ENCODE peak calls at places on chromosomes 5 and 9, in seven cellular contexts. R, T, D, C, Y, L and H are unnamed samples.
A peak's percentile ranks its signal among the peaks of the same experiment; 100 is the strongest.

GRCh38 chr9:137786511-137786920 is 91.1 kb upstream of the CACNA1B start:
- DNase-seq in Y (no peak), C (no peak), T (no peak), L (no peak), R (no peak), D (no peak), H (no peak)

GRCh38 chr5:72848474-72849428 is 32.3 kb downstream of the TNPO1 start:
- DNase-seq in Y (peak; percentile 48), D (peak; percentile 91), R (peak; percentile 71), T (peak; percentile 45), C (peak; percentile 74), L (no peak), H (peak; percentile 51)

GRCh38 chr5:175467983-175468698 is 10.2 kb upstream of the SFXN1 start:
- DNase-seq in R (no peak), L (no peak), Y (no peak), C (no peak), D (no peak), T (no peak), H (no peak)

GRCh38 chr5:12292610-12293204 is 388.5 kb upstream of the CTNND2 start:
- DNase-seq in R (no peak), Y (no peak), T (peak; percentile 6), D (no peak), C (no peak), L (no peak), H (no peak)

GRCh38 chr5:171226096-171226495 is 83.0 kb upstream of the TLX3 start:
- DNase-seq in C (no peak), Y (no peak), D (no peak), R (no peak), T (no peak), L (no peak), H (no peak)

GRCh38 chr9:14924821-14925220 is 14.6 kb upstream of the FREM1 start:
- DNase-seq in L (no peak), Y (no peak), T (peak; percentile 1), R (no peak), D (no peak), C (no peak), H (peak; percentile 71)

GRCh38 chr5:109388407-109388806 is 21.4 kb downstream of the PJA2 start:
- DNase-seq in L (no peak), R (no peak), C (no peak), T (no peak), Y (no peak), D (no peak), H (no peak)

GRCh38 chr9:134863941-134864820 is 16.4 kb upstream of the FCN2 start:
- DNase-seq in D (peak; percentile 75), C (no peak), T (no peak), L (no peak), Y (no peak), R (no peak), H (peak; percentile 81)

GRCh38 chr5:102807878-102808502 is 52.9 kb downstream of the PAM start:
- DNase-seq in C (no peak), L (no peak), R (no peak), T (no peak), D (no peak), Y (no peak), H (no peak)

GRCh38 chr9:130172161-130172857 is at the start of gene NCS1:
- DNase-seq in Y (peak; percentile 76), L (no peak), T (peak; percentile 51), R (peak; percentile 76), D (no peak), C (peak; percentile 73), H (peak; percentile 86)

GRCh38 chr5:16864566-16864965 is 71.5 kb downstream of the MYO10 start:
- DNase-seq in D (no peak), T (no peak), R (no peak), L (no peak), Y (no peak), C (no peak), H (no peak)

GRCh38 chr9:117936185-117936758 is 232.1 kb downstream of the TLR4 start:
- DNase-seq in T (no peak), C (no peak), D (no peak), Y (no peak), L (no peak), R (no peak), H (no peak)

GRCh38 chr5:107415762-107416161 is 255.0 kb downstream of the EFNA5 start:
- DNase-seq in D (no peak), L (no peak), C (no peak), T (no peak), R (no peak), Y (no peak), H (no peak)

GRCh38 chr9:19229725-19230355 is 653 bp upstream of the DENND4C start:
- DNase-seq in D (peak; percentile 94), C (peak; percentile 87), Y (no peak), R (peak; percentile 90), T (no peak), L (peak; percentile 53), H (peak; percentile 68)

GRCh38 chr5:29077451-29077850 is 2039.1 kb upstream of the CDH9 start:
- DNase-seq in R (no peak), C (no peak), L (no peak), Y (no peak), D (no peak), T (peak; percentile 1), H (peak; percentile 55)

GRCh38 chr5:21810737-21811316 is 1042.3 kb downstream of the CDH12 start:
- DNase-seq in R (no peak), L (no peak), D (no peak), Y (no peak), T (peak; percentile 5), C (no peak), H (no peak)

GRCh38 chr9:113542741-113543140 is 79.2 kb downstream of the RGS3 start:
- DNase-seq in Y (no peak), L (no peak), T (no peak), C (no peak), D (peak; percentile 77), R (no peak), H (no peak)

GRCh38 chr5:126831175-126831574 is 54.2 kb downstream of the LMNB1 start:
- DNase-seq in L (no peak), T (no peak), R (no peak), D (no peak), C (no peak), Y (no peak), H (no peak)

GRCh38 chr5:170601608-170602007 is 97.8 kb downstream of the KCNIP1 start:
- DNase-seq in C (no peak), L (no peak), T (no peak), D (no peak), Y (no peak), R (no peak), H (no peak)

GRCh38 chr9:120710110-120710981 is 3.9 kb downstream of the MEGF9 start:
- DNase-seq in R (no peak), C (no peak), L (peak; percentile 69), Y (no peak), D (no peak), T (peak; percentile 73), H (peak; percentile 47)

GRCh38 chr5:94849821-94850736 is 231.6 kb downstream of the SLF1 start:
- DNase-seq in D (no peak), C (no peak), Y (no peak), R (no peak), T (peak; percentile 30), L (peak; percentile 51), H (peak; percentile 5)

GRCh38 chr5:132736853-132737833 is at the start of gene KIF3A:
- DNase-seq in L (peak; percentile 91), D (peak; percentile 99), C (peak; percentile 99), Y (peak; percentile 98), T (peak; percentile 96), R (peak; percentile 97), H (peak; percentile 98)

GRCh38 chr5:7396169-7397004 is 449 bp downstream of the ADCY2 start:
- DNase-seq in L (no peak), D (no peak), R (peak; percentile 56), C (no peak), Y (no peak), T (no peak), H (peak; percentile 50)

GRCh38 chr5:143434261-143435206 is 31.0 kb upstream of the NR3C1 start:
- DNase-seq in T (no peak), L (no peak), C (no peak), Y (peak; percentile 28), R (no peak), D (peak; percentile 78), H (no peak)

GRCh38 chr5:109612278-109612905 is 77.3 kb upstream of the MAN2A1 start:
- DNase-seq in L (no peak), R (no peak), T (no peak), C (no peak), Y (no peak), D (no peak), H (no peak)

GRCh38 chr9:16058131-16058549 is 505.3 kb downstream of the CCDC171 start:
- DNase-seq in L (no peak), D (no peak), C (no peak), T (peak; percentile 82), R (no peak), Y (no peak), H (peak; percentile 74)

GRCh38 chr5:167050568-167051214 is 1240.8 kb upstream of the WWC1 start:
- DNase-seq in L (no peak), T (no peak), Y (no peak), R (no peak), D (no peak), C (no peak), H (peak; percentile 23)
- H3K4me3 ChIP-seq in L (no peak overlapping the region), T (no peak overlapping the region), Y (no peak overlapping the region), R (no peak overlapping the region), D (no peak overlapping the region), C (no peak overlapping the region), H (no peak overlapping the region)

GRCh38 chr5:158602981-158603380 is 496.7 kb downstream of the EBF1 start:
- DNase-seq in R (no peak), D (no peak), T (no peak), L (no peak), C (no peak), Y (no peak), H (no peak)
- H3K9me3 ChIP-seq in R (no peaks in the 10 kb centered on the region), D (no peaks in the 10 kb centered on the region), T (no peaks in the 10 kb centered on the region), L (no peaks in the 10 kb centered on the region), C (no peaks in the 10 kb centered on the region), Y (no peaks in the 10 kb centered on the region), H (no peaks in the 10 kb centered on the region)

DNA sequence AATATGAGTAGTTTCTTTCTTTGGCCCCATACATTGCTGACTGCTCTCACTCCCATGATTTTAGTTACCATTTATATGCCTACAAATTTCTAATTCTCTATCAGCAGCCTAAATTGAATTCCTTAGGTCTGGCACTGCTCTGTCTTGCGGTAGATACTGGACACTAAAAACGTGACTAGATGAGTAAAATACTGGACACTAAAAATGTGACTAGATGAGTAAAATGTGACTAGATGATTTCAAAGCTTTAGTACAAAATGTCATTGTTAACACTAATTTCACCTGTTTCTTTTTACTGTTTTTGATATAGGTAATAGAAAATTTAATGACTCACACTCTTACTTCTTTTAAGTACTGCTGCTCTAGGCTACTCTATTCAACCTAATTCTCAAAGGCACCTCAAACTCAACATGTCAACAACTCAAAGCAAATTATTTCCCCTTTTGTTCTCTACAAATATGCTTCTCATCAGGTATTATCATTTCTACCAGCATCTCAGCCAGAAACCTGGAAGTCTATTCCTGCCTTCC is 31.4 kb upstream of the GOLGA1 start:
- DNase-seq in T (no peak), L (no peak), C (no peak), Y (no peak), R (no peak), D (no peak), H (no peak)
- H3K36me3 ChIP-seq in T (no peaks in the 10 kb centered on the region), L (no peaks in the 10 kb centered on the region), C (no peaks in the 10 kb centered on the region), Y (peaks cover 48% of the 10 kb centered on the region), R (no peaks in the 10 kb centered on the region), D (peaks cover 62% of the 10 kb centered on the region), H (peaks cover 50% of the 10 kb centered on the region)

DNA sequence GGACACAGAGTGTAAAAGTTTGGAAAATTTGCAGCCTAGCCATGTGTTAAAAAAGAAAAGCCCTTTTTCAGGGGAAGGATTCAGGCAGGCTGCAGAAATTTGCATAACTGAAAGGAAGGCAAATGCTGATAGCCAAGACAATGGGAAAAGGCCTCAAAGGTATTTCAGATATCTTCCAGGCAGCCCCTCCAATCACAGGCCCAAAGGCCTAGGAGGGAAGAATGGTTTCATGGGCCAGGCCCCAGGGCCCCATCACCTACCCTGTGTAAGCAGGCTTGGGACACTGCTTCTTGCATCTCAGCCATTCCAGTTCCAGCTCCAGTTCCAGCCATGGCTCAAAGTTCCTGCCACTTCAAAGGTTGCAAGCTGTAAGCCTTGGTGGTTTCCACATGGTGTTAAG is 4.8 kb downstream of the S100Z start:
- DNase-seq in Y (no peak), R (no peak), D (no peak), T (no peak), L (no peak), C (no peak), H (no peak)
- H3K4me3 ChIP-seq in Y (no peak overlapping the region), R (no peak overlapping the region), D (no peak overlapping the region), T (no peak overlapping the region), L (no peak overlapping the region), C (no peak overlapping the region), H (no peak overlapping the region)